ENCODE peak calls at places on chromosomes 6 and 20, in eight cellular contexts. F is left ventricle myocardium inferior; W is CD14-positive monocyte; G is HFFc6; D is fibroblast of mammary gland; L is endothelial cell; R is cardiac muscle cell; U is CD4-positive, alpha-beta T cell. N is an unnamed sample.
A peak's percentile ranks its signal among the peaks of the same experiment; 100 is the strongest.

GRCh38 chr6:118770112-118770788 is 118.9 kb upstream of the CEP85L start:
- DNase-seq in L (no peak), D (peak; percentile 6), U (no peak), F (no peak), W (no peak), R (no peak), G (no peak), N (no peak)

GRCh38 chr6:15793288-15793687 is 130.5 kb upstream of the DTNBP1 start:
- DNase-seq in F (no peak), G (peak; percentile 20), D (peak; percentile 11), W (no peak), U (no peak), L (no peak), R (no peak), N (peak; percentile 11)

GRCh38 chr6:109869398-109870165 is 108.5 kb upstream of the GPR6 start:
- DNase-seq in G (no peak), L (no peak), R (peak; percentile 54), F (no peak), U (no peak), W (no peak), D (peak; percentile 47), N (no peak)

GRCh38 chr6:139820191-139820590 is 445.7 kb upstream of the CITED2 start:
- DNase-seq in W (no peak), L (no peak), R (no peak), D (peak; percentile 85), U (no peak), F (no peak), G (peak; percentile 65), N (no peak)

GRCh38 chr20:37142708-37143107 is 36.4 kb upstream of the RPN2 start:
- DNase-seq in L (no peak), D (no peak), W (no peak), R (no peak), G (peak; percentile 19), F (no peak), U (no peak), N (no peak)

GRCh38 chr6:3999800-4000661 is 78.9 kb downstream of the FAM217A start:
- DNase-seq in U (no peak), L (no peak), R (no peak), G (no peak), W (no peak), F (no peak), D (peak; percentile 22), N (no peak)

GRCh38 chr6:106535012-106535411 is 94.3 kb downstream of the RTN4IP1 start:
- DNase-seq in R (no peak), U (no peak), W (no peak), L (no peak), D (no peak), G (no peak), F (no peak), N (no peak)

GRCh38 chr20:36167826-36168634 is 13.5 kb downstream of the EPB41L1 start:
- DNase-seq in U (no peak), R (no peak), W (no peak), D (peak; percentile 80), F (no peak), G (peak; percentile 85), L (no peak), N (peak; percentile 36)

GRCh38 chr6:150549007-150549406 is 50.7 kb upstream of the PLEKHG1 start:
- DNase-seq in U (no peak), L (no peak), W (no peak), F (no peak), D (no peak), R (no peak), G (no peak), N (no peak)
- TF ChIP-seq CTCF in U (no peak), L (no peak), W (no peak), F (no peak), D (no peak), R (no peak), G (no peak), N (no peak)

DNA sequence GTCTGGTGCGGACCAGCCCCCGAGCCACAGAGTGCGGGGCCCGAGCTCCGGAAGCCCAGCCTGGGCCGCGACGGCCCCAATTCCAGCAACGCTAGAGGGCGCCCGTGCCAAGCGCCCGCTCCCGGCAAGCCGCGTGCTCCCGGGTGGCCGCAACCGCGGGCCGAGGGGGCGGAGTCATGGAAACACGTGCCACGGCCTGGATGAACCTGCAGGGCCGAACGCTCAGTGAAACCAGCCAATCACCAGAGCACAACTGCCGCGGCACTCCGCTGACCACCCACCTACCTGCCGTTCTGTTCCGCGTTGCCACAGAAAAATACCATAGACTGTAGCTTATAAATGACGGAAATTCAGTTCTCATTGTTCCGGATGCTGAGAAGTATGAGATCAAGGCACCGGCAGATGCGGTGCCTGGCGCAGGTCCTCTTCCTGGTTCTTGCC is 85.7 kb upstream of the FOXC1 start:
- DNase-seq in F (peak; percentile 77), R (peak; percentile 65), D (peak; percentile 59), W (peak; percentile 68), G (no peak), U (peak; percentile 63), L (peak; percentile 77), N (peak; percentile 82)
- TF ChIP-seq CTCF in F (peak; percentile 72), R (peak; percentile 79), D (peak; percentile 34), W (peak; percentile 88), G (peak; percentile 30), U (peak; percentile 94), L (peak; percentile 72), N (peak; percentile 73)

GRCh38 chr6:85594197-85594930 is 706 bp upstream of the SNX14 start:
- DNase-seq in G (peak; percentile 18), R (peak; percentile 56), L (no peak), F (no peak), W (no peak), D (peak; percentile 25), U (no peak), N (no peak)

GRCh38 chr6:85592044-85592443 is 1.6 kb downstream of the SNX14 start:
- DNase-seq in U (no peak), W (no peak), L (no peak), G (no peak), D (no peak), F (no peak), R (no peak), N (no peak)

GRCh38 chr6:85591207-85591606 is 2.5 kb downstream of the SNX14 start:
- DNase-seq in R (no peak), D (no peak), L (no peak), G (no peak), W (no peak), U (no peak), F (no peak), N (no peak)

DNA sequence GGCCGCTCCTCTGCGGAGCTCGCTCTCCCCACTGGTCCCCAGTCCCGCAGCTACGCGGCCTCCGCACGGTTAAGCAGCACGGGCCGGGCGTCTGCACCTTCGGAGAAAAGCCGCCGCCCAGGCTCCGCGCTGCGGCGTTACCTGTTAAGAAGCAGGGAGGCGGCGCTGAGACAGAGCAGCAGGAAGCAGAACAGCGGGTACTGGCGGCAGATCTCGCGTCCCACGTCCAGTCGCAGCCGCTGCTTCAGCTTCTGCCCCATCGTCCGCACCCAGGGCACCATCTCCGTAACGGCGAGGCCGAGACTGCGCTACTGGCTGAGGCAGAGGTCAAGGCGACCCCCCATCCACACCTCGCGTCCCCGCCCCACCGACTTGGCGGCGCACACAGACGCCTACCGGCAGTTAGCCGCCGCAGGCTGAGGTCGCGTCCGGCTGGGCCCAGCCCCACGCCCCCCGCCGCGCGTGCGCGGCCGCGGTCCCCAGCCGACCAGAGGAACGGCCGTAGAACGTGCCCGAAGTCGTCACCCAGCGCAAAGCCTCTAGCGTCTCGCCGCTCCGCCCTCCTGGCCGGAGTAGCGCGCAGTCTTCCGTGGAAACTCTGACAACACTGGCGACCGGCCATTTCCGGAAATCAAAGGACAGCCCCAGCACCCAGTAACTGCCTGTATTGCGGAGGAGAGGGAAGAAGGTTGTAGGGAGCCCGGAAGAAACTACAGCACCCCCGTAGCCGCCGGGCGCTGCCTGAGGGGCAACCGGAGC is at the start of gene SNX14:
- DNase-seq in R (peak; percentile 95), G (peak; percentile 98), D (peak; percentile 93), F (peak; percentile 97), W (peak; percentile 95), U (peak; percentile 67), L (peak; percentile 89), N (peak; percentile 93)
- TF ChIP-seq CTCF in R (no peak), G (peak; percentile 10), D (no peak), F (peak; percentile 39), W (no peak), U (no peak), L (no peak), N (no peak)

DNA sequence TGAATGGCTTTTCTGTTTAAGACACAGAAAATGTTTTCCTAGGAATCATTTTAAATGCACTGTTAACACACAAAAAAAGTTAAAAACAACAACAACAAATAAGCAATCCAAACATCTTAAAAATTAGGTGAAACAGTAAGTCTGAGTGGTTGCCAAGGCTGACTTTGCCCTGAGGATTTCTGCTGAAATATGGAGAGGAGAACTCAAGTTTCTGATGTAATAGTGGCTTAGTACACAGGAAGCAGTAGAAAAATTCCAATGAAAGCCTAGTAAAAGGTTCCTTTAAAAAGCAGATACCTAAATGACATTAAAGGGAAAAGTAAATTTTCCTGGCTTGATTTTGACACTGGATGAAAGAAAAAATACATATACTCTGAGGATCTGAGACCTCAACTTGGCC is 184.2 kb downstream of the EPM2A start:
- DNase-seq in U (no peak), D (peak; percentile 28), L (no peak), R (no peak), G (no peak), F (no peak), W (no peak), N (no peak)
- TF ChIP-seq CTCF in U (no peak), D (no peak), L (no peak), R (no peak), G (no peak), F (no peak), W (no peak), N (no peak)

DNA sequence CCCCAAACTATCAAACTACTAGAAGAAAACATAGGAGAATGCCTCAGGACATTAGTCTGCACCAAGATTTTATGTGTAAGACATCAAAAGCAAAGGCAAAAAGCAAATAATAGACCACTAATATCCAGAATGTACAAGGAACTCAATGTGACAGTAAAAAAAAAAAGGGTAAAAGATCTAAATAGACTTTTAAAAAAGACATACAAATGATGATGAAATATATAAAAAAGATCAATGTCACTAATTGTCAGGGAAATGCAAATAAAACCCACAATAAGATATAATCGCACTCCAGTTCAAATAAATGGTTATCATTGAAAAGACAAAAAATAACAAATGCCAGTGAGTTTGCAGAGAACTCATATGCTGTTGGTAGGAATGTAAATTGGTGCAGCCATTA is 118.3 kb upstream of the DUSP22 start:
- DNase-seq in G (no peak), W (no peak), F (no peak), U (no peak), R (no peak), D (no peak), L (no peak), N (no peak)
- TF ChIP-seq CTCF in G (no peak), W (no peak), F (no peak), U (no peak), R (no peak), D (no peak), L (no peak), N (no peak)

GRCh38 chr6:73388800-73389512 is 5.7 kb upstream of the DDX43 start:
- DNase-seq in W (peak; percentile 62), U (peak; percentile 41), G (peak; percentile 55), R (peak; percentile 65), L (peak; percentile 73), D (peak; percentile 56), F (peak; percentile 29), N (peak; percentile 74)
- TF ChIP-seq CTCF in W (peak; percentile 53), U (peak; percentile 48), G (peak; percentile 83), R (peak; percentile 83), L (peak; percentile 18), D (peak; percentile 79), F (peak; percentile 62), N (peak; percentile 65)

DNA sequence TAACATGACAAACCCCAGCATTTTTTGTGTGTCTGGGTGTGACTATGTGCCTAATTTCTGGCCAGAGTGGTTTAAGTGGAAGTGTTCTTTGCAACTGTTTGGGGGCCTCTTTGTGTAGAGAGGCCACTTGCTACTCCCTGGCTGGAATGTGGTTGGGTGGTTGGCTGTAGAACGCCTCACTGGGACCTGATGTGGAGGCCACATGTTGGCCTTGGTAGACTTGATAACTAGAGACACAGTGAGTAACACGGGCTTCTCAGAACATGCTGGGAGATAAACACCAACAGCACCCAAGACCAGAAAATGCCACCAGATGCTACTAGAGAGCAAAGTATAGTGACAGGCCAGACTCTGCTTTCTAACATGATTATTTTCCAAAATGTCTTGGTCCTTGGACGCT is 111.2 kb upstream of the ZFP64 start:
- DNase-seq in F (no peak), W (no peak), R (no peak), U (no peak), G (no peak), L (no peak), D (no peak), N (no peak)
- TF ChIP-seq CTCF in F (no peak), W (no peak), R (no peak), U (no peak), G (no peak), L (no peak), D (no peak), N (no peak)

N was measured in Calu3.